ENCODE peak calls at places on chromosome 22, in eight cellular contexts. Y is T1000; T is OCI-M1; L is NCI-H460; C is stimulated activated CD4-positive, alpha-beta T cell treated with anti-CD3 and anti-CD28 coated beads, Interleukin-15, amount 100 ng/mL, for 24 hours; X is amygdala; O is naive thymus-derived CD8-positive, alpha-beta T cell; F is cardiac fibroblast. A is an unnamed sample.

GRCh38 chr22:44309647-44310046 is 3.1 kb downstream of the SHISAL1 start:
- DNase-seq in Y (no peak), T (no peak), L (no peak), C (no peak), X (no peak), O (no peak), F (peak; percentile 42), A (no peak)

GRCh38 chr22:49437356-49437755 is 390.3 kb downstream of the BRD1 start:
- DNase-seq in Y (no peak), T (no peak), L (no peak), C (no peak), X (no peak), O (no peak), F (no peak), A (no peak)

GRCh38 chr22:22911327-22912134 is 23.9 kb downstream of the IGLL5 start:
- DNase-seq in Y (no peak), T (no peak), L (no peak), C (no peak), X (no peak), O (no peak), F (no peak), A (no peak)

GRCh38 chr22:27270818-27271510 is 530.6 kb downstream of the MN1 start:
- DNase-seq in Y (no peak), T (no peak), L (no peak), C (no peak), X (no peak), O (no peak), F (peak; percentile 26), A (no peak)

GRCh38 chr22:44542561-44543222 is 44.7 kb upstream of the RTL6 start:
- DNase-seq in Y (no peak), T (no peak), L (no peak), C (no peak), X (no peak), O (no peak), F (no peak), A (no peak)

GRCh38 chr22:27032121-27032761 is 374.9 kb downstream of the MIAT start:
- DNase-seq in Y (no peak), T (no peak), L (no peak), C (no peak), X (peak; percentile 35), O (no peak), F (no peak), A (no peak)

GRCh38 chr22:48098936-48099245 is 1336.4 kb downstream of the TBC1D22A start:
- DNase-seq in Y (no peak), T (no peak), L (no peak), C (no peak), X (no peak), O (no peak), F (no peak), A (no peak)

GRCh38 chr22:25698461-25698860 is 43.5 kb upstream of the MYO18B start:
- DNase-seq in Y (no peak), T (no peak), L (no peak), C (no peak), X (no peak), O (no peak), F (no peak), A (no peak)

GRCh38 chr22:24208012-24208749 is 26.9 kb downstream of the SUSD2 start:
- DNase-seq in Y (peak; percentile 37), T (peak; percentile 80), L (peak; percentile 91), C (no peak), X (no peak), O (no peak), F (peak; percentile 98), A (peak; percentile 86)

GRCh38 chr22:42676059-42676607 is 26.9 kb upstream of the CYB5R3 start:
- DNase-seq in Y (no peak), T (no peak), L (no peak), C (no peak), X (no peak), O (no peak), F (peak; percentile 82), A (peak; percentile 95)

GRCh38 chr22:18104566-18104965 is 6.0 kb upstream of the TUBA8 start:
- DNase-seq in Y (no peak), T (no peak), L (peak; percentile 35), C (no peak), X (no peak), O (no peak), F (peak; percentile 32), A (no peak)

GRCh38 chr22:50183141-50183971 is 2.4 kb upstream of the TRABD start:
- DNase-seq in Y (no peak), T (no peak), L (no peak), C (no peak), X (no peak), O (no peak), F (no peak), A (no peak)

GRCh38 chr22:41348964-41349484 is 32.7 kb upstream of the TEF start:
- DNase-seq in Y (no peak), T (no peak), L (no peak), C (no peak), X (no peak), O (no peak), F (no peak), A (no peak)

GRCh38 chr22:32328306-32329201 is 29.1 kb upstream of the RFPL3 start:
- DNase-seq in Y (no peak), T (no peak), L (no peak), C (no peak), X (no peak), O (peak; percentile 2), F (no peak), A (no peak)

GRCh38 chr22:44931077-44931540 is 78.7 kb downstream of the PHF21B start:
- DNase-seq in Y (no peak), T (no peak), L (no peak), C (no peak), X (no peak), O (no peak), F (peak; percentile 27), A (no peak)

A was measured in dermis microvascular lymphatic vessel endothelial cell.